ENCODE peak calls at places on chromosome 13, in five cellular contexts. F is cardiac fibroblast, E is astrocyte, Z is right lobe of liver, A is heart right ventricle. X is an unnamed sample.

GRCh38 chr13:44050450-44051063 is 170.9 kb downstream of the LACC1 start:
- DNase-seq in Z (no peak), E (no peak), A (peak), F (peak), X (peak)

GRCh38 chr13:111876506-111876905 is 190.4 kb upstream of the SOX1 start:
- DNase-seq in F (no peak), Z (no peak), E (no peak), A (no peak), X (no peak)

GRCh38 chr13:41954226-41954625 is 6.7 kb downstream of the VWA8 start:
- DNase-seq in F (no peak), Z (no peak), A (no peak), E (no peak), X (no peak)

GRCh38 chr13:99009987-99010551 is 32.2 kb upstream of the DOCK9 start:
- DNase-seq in A (no peak), E (no peak), Z (no peak), F (no peak), X (no peak)

GRCh38 chr13:22736768-22737092 is 444.0 kb upstream of the SGCG start:
- DNase-seq in A (no peak), Z (no peak), E (no peak), F (no peak), X (no peak)

GRCh38 chr13:101465877-101466276 is 13.4 kb downstream of the ITGBL1 start:
- DNase-seq in A (no peak), E (peak), Z (no peak), F (peak), X (no peak)

GRCh38 chr13:27353653-27354052 is 70.8 kb upstream of the GTF3A start:
- DNase-seq in E (no peak), A (no peak), F (no peak), Z (no peak), X (no peak)

GRCh38 chr13:101624210-101624922 is 171.9 kb downstream of the ITGBL1 start:
- DNase-seq in Z (no peak), E (no peak), A (peak), F (no peak), X (no peak)

GRCh38 chr13:37617162-37617561 is 18.6 kb upstream of the POSTN start:
- DNase-seq in E (peak), F (peak), A (no peak), Z (no peak), X (no peak)

GRCh38 chr13:67221630-67222226 is 8.4 kb downstream of the PCDH9 start:
- DNase-seq in E (no peak), A (no peak), Z (no peak), F (no peak), X (no peak)

GRCh38 chr13:61187471-61187870 is 228.2 kb downstream of the PCDH20 start:
- DNase-seq in A (no peak), Z (no peak), E (no peak), F (no peak), X (no peak)

DNA sequence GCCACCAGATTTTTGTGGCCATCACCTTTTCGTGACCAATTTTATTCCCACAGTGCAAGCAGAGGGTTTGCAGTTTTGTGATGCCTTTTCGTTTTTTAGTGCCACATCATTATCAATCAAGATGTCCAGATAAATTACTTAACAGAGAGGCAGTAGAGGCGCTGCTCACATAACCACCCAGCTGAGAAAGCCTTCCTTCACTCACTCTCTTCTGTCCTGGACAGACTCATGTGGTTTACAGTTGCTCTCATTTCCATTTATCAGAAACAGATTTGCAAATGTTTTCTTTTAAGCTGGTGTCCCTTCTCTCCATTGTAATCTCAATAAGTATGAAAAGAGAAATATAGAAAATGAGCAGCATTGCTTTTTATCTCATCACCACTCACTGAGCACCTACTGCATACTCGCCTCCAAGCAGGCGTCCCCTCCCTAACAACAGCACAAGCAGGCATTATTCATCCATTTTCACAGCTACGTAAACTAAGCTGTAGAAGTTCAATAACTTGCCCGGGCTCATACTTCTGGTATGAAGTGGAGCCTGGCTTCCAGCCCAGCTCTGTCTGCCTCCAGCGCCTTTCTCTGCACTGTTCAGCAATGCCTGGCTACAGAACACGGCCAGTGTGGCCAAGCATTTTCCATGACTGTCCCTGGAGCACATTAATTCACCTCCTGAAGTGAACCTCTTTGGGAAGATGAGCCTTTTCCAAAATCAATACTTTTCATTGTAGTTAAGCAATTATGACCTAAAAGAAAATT is 34.6 kb upstream of the KATNAL1 start:
- DNase-seq in E (peak), A (peak), F (peak), Z (peak), X (no peak)
- H3K4me3 ChIP-seq in E (no peak), A (no peak), F (no peak), Z (no peak), X (no peak)

GRCh38 chr13:46530084-46530935 is 22.7 kb upstream of the LRCH1 start:
- DNase-seq in E (peak), Z (no peak), A (no peak), F (peak), X (no peak)

GRCh38 chr13:46523972-46524737 is 28.8 kb upstream of the LRCH1 start:
- DNase-seq in F (peak), Z (no peak), A (no peak), E (no peak), X (no peak)

GRCh38 chr13:46527237-46527636 is 25.7 kb upstream of the LRCH1 start:
- DNase-seq in E (no peak), F (no peak), Z (no peak), A (no peak), X (no peak)

GRCh38 chr13:46529509-46529908 is 23.5 kb upstream of the LRCH1 start:
- DNase-seq in A (no peak), Z (no peak), E (no peak), F (no peak), X (no peak)

GRCh38 chr13:46526763-46527162 is 26.2 kb upstream of the LRCH1 start:
- DNase-seq in A (no peak), E (no peak), F (no peak), Z (no peak), X (no peak)
- H3K4me3 ChIP-seq in A (no peak), E (no peak), F (no peak), Z (no peak), X (no peak)

DNA sequence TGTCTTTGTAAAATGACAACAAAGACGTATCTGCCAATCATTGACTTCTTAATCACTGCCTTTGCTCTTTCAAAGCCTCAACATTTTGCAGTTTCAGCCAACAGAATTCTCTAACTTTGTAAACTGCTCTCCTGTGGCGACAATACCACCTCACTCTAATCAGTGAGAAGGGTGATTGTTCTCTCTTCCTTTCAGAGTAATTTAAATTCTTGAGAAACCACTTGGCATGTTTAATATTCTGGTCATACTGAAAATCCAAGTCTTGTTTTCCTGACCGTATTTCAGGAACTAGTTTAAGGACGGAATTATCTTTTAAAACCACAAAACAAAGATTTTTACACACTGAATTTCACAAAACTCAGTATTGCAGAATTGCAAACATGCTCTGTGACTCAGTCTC is 5.2 kb upstream of the CDC16 start:
- DNase-seq in E (peak), Z (no peak), A (no peak), F (no peak), X (no peak)
- H3K4me3 ChIP-seq in E (no peak), Z (no peak), A (no peak), F (no peak), X (no peak)

GRCh38 chr13:113143466-113144254 is 14.8 kb upstream of the PROZ start:
- DNase-seq in A (no peak), E (no peak), F (no peak), Z (no peak), X (no peak)
- H3K4me3 ChIP-seq in A (no peak), E (no peak), F (no peak), Z (no peak), X (no peak)

GRCh38 chr13:20159646-20160345 is 1.1 kb downstream of the GJA3 start:
- DNase-seq in Z (no peak), A (no peak), F (peak), E (peak), X (peak)
- H3K4me3 ChIP-seq in Z (no peak), A (peak), F (peak), E (peak), X (peak)

GRCh38 chr13:113297370-113297871 is 382 bp downstream of the LAMP1 start:
- DNase-seq in E (no peak), F (peak), A (no peak), Z (peak), X (no peak)

GRCh38 chr13:113298001-113298945 is 1.2 kb downstream of the LAMP1 start:
- DNase-seq in E (no peak), A (no peak), F (peak), Z (no peak), X (no peak)

GRCh38 chr13:113291997-113292862 is 4.8 kb upstream of the LAMP1 start:
- DNase-seq in E (no peak), Z (peak), A (no peak), F (peak), X (peak)

GRCh38 chr13:113299951-113300350 is 2.9 kb downstream of the LAMP1 start:
- DNase-seq in Z (no peak), E (no peak), A (no peak), F (no peak), X (no peak)

DNA sequence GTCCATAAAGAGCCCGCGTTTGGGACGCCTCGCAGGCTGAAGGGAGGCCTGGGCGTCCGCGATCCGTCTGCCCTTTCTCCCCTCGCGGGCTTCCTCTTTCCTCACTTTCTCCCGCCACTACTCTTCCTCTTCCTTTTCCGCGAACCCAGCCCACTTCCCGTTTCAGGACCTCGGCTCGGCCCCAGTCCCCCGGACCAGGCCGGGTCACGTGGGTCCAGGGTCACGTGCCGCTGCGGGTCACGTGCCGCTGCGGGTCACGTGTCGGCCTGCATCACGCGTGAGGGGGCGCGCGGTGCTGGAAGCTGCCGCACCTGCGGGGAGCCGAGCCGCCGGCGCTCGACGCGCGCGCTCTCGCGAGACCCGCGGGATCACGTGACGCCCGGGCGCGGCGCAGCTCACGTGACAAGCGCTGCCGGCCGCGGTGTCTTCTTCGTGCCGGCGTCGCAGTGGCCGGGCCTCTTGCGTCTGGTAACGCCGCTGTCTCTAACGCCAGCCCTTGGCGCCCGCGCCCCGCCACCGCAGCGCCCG is at the start of gene LAMP1:
- DNase-seq in A (peak), F (peak), E (peak), Z (peak), X (peak)
- H3K4me3 ChIP-seq in A (peak), F (peak), E (peak), Z (peak), X (peak)

GRCh38 chr13:45826741-45827140 is 24.8 kb downstream of the SIAH3 start:
- DNase-seq in E (no peak), Z (no peak), F (no peak), A (no peak), X (no peak)
- H3K4me3 ChIP-seq in E (no peak), Z (no peak), F (no peak), A (no peak), X (no peak)

X was measured in Jurkat, Clone E6-1.